ENCODE peak calls at places on chromosomes 2 and 18, in five cellular contexts. H is BE2C, N is HCT116, Y is GM12865, P is AG10803. C is an unnamed sample.

GRCh38 chr18:48488388-48488850 is 50.4 kb upstream of the CTIF start:
- DNase-seq in P (peak; percentile 91), Y (no peak), N (peak; percentile 41), H (peak; percentile 47), C (no peak)

GRCh38 chr18:73683618-73684238 is 463.9 kb downstream of the FBXO15 start:
- DNase-seq in N (no peak), Y (no peak), H (no peak), P (peak; percentile 52), C (no peak)

GRCh38 chr18:35619468-35619867 is 37.9 kb downstream of the GALNT1 start:
- DNase-seq in Y (no peak), P (peak; percentile 53), N (no peak), H (no peak), C (no peak)

GRCh38 chr2:46268986-46269385 is 28.2 kb upstream of the EPAS1 start:
- DNase-seq in N (no peak), Y (no peak), P (peak; percentile 89), H (no peak), C (no peak)

GRCh38 chr2:10970666-10971065 is 58.9 kb downstream of the KCNF1 start:
- DNase-seq in P (no peak), N (no peak), Y (no peak), H (no peak), C (no peak)

GRCh38 chr2:27115485-27115884 is 3.4 kb downstream of the CGREF1 start:
- DNase-seq in N (no peak), H (no peak), Y (no peak), P (no peak), C (no peak)

GRCh38 chr18:55998071-55998522 is 410.1 kb upstream of the TCF4 start:
- DNase-seq in H (peak; percentile 4), N (no peak), P (peak; percentile 82), Y (no peak), C (no peak)

GRCh38 chr18:55237665-55238064 is 278.4 kb upstream of the CCDC68 start:
- DNase-seq in N (no peak), H (no peak), P (no peak), Y (no peak), C (no peak)

GRCh38 chr2:5748391-5748790 is 56.2 kb downstream of the SOX11 start:
- DNase-seq in Y (no peak), H (no peak), P (no peak), N (no peak), C (no peak)

GRCh38 chr2:128260239-128261138 is 58.2 kb downstream of the HS6ST1 start:
- DNase-seq in P (peak; percentile 87), H (no peak), Y (no peak), N (peak; percentile 4), C (no peak)

GRCh38 chr2:221572180-221572820 is at the start of gene EPHA4:
- DNase-seq in N (peak; percentile 45), Y (peak; percentile 77), H (peak; percentile 86), P (peak; percentile 86), C (peak; percentile 75)

GRCh38 chr2:46655551-46656436 is 176.4 kb downstream of the TMEM247 start:
- DNase-seq in H (no peak), N (no peak), P (peak; percentile 93), Y (no peak), C (no peak)

GRCh38 chr2:171320208-171320621 is 113.6 kb downstream of the METTL8 start:
- DNase-seq in N (no peak), P (no peak), Y (peak; percentile 93), H (no peak), C (peak; percentile 68)

GRCh38 chr2:173550143-173550542 is 195.5 kb downstream of the CDCA7 start:
- DNase-seq in H (no peak), P (peak; percentile 87), N (no peak), Y (no peak), C (no peak)

GRCh38 chr18:12839526-12840196 is 44.4 kb downstream of the PTPN2 start:
- DNase-seq in N (no peak), P (peak; percentile 60), H (no peak), Y (peak; percentile 85), C (peak; percentile 59)

GRCh38 chr2:46914578-46915230 is 902 bp downstream of the MCFD2 start:
- DNase-seq in N (no peak), P (no peak), Y (no peak), H (no peak), C (no peak)

GRCh38 chr2:69013837-69014796 is 1.1 kb downstream of the ANTXR1 start:
- DNase-seq in Y (no peak), N (no peak), H (no peak), P (peak; percentile 67), C (no peak)

GRCh38 chr18:47775961-47776360 is 154.5 kb downstream of the SMAD2 start:
- DNase-seq in Y (peak; percentile 29), P (peak; percentile 32), N (no peak), H (no peak), C (no peak)

GRCh38 chr18:3554091-3554601 is 104.2 kb downstream of the TGIF1 start:
- DNase-seq in P (no peak), H (no peak), N (no peak), Y (no peak), C (no peak)

GRCh38 chr2:46031124-46031523 is 266.1 kb upstream of the EPAS1 start:
- DNase-seq in Y (no peak), N (no peak), P (no peak), H (no peak), C (no peak)

GRCh38 chr2:213429516-213429915 is 145.3 kb downstream of the SPAG16 start:
- DNase-seq in P (peak; percentile 21), Y (no peak), H (no peak), N (no peak), C (no peak)

GRCh38 chr2:177298191-177298590 is 33.7 kb upstream of the NFE2L2 start:
- DNase-seq in H (no peak), N (no peak), P (peak; percentile 90), Y (no peak), C (no peak)

GRCh38 chr2:2104331-2104730 is 226.7 kb downstream of the MYT1L start:
- DNase-seq in H (no peak), P (no peak), N (no peak), Y (no peak), C (no peak)

GRCh38 chr2:241558532-241559488 is at the start of gene BOK:
- DNase-seq in P (peak; percentile 76), H (peak; percentile 6), N (peak; percentile 72), Y (no peak), C (no peak)

GRCh38 chr2:150710916-150711315 is 223.4 kb upstream of the RND3 start:
- DNase-seq in Y (no peak), N (no peak), H (no peak), P (no peak), C (no peak)
- TF ChIP-seq CTCF in Y (no peak), N (no peak), H (no peak), P (no peak), C (no peak)

GRCh38 chr18:26386421-26386820 is 160.2 kb downstream of the TAF4B start:
- DNase-seq in H (no peak), P (peak; percentile 32), N (no peak), Y (no peak), C (no peak)
- H3K4me3 ChIP-seq in H (no peak overlapping the region), P (no peak overlapping the region), N (no peak overlapping the region), Y (no peak overlapping the region), C (no peak overlapping the region)

DNA sequence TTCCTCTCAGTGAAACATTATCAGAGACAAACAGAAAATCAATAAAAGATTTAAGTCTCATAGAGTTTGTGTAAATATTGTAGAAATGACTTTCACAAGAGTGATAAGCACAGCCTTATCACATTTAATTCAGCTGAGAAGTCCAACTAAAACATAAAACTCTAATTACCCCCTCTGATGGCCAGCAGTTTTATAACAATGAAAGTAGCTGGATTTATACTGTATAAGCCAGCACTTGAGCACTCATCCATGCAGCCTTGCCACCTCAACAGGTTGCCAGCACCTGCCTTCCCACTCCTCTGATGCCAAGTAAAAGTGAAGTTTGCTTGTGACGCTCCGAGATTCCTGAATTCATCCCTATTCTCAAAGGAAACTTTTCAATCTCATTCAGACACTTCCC is 103.0 kb upstream of the STK39 start:
- DNase-seq in N (no peak), Y (no peak), H (no peak), P (no peak), C (no peak)
- TF ChIP-seq CTCF in N (no peak), Y (no peak), H (no peak), P (no peak), C (no peak)

DNA sequence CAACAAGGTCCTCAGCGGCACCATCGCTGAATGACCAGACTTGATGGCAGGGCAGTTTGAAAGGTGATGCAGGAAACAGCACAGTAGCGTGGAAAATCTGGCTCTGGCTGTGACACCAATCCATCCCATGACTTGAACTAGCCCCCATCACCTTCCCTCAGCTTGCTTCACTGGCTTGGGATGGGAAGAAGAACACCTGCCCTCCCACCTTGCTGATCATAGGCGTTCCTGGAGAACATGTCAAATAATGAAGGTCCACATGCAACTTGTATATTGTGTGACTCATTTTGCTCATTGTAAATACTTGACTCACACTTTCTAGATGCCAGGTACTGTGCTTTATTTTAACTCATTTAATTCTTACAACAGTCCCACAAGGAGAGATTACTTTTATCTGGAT is 292.4 kb upstream of the SPRED2 start:
- DNase-seq in Y (no peak), P (no peak), H (no peak), N (no peak), C (no peak)
- H3K4me3 ChIP-seq in Y (no peak overlapping the region), P (no peak overlapping the region), H (no peak overlapping the region), N (no peak overlapping the region), C (no peak overlapping the region)

GRCh38 chr2:24543252-24543651 is 52.2 kb downstream of the NCOA1 start:
- DNase-seq in Y (no peak), P (no peak), H (peak; percentile 21), N (no peak), C (no peak)
- TF ChIP-seq CTCF in Y (peak; percentile 1), P (peak; percentile 16), H (peak; percentile 64), N (no peak), C (peak; percentile 31)

GRCh38 chr2:181978351-181979150 is 7.1 kb upstream of the PPP1R1C start:
- DNase-seq in H (no peak), N (no peak), Y (no peak), P (no peak), C (no peak)
- H3K4me3 ChIP-seq in H (no peak overlapping the region), N (no peak overlapping the region), Y (no peak overlapping the region), P (no peak overlapping the region), C (no peak overlapping the region)

DNA sequence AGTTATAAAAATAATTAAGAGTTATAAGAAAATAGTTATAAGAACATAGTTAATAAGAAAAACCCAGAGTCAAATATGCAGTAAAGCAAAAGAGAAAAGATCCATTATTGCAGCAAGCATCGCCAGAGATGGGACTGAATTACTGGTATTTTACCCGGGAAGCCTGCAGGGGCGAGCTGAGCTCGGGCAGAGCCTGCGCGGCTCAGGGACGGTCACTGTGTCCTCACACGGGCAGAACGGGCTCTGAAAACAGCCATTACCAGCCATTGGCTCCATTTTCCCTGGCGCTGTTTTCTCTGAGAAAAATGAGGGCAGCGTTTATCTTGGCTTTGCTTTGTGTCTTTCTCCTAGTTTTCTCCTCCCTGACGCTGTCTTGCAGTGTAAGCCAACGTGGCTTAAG is 95.3 kb upstream of the ALKAL2 start:
- DNase-seq in H (no peak), Y (no peak), N (no peak), P (no peak), C (no peak)
- TF ChIP-seq CTCF in H (no peak), Y (no peak), N (no peak), P (no peak), C (no peak)

C was measured in GM06990.